ENCODE peak calls at places on chromosomes 7 and 10, in five cellular contexts. O is M059J; K is amygdala; B is stimulated activated CD4-positive, alpha-beta T cell treated with anti-CD3 and anti-CD28 coated beads, Interleukin-2, amount 100 ng/mL, for 24 hours; I is SW480. J is an unnamed sample.

GRCh38 chr7:2512179-2512644 is 7.4 kb upstream of the LFNG start:
- DNase-seq in O (no peak), K (no peak), B (no peak), I (no peak), J (no peak)

GRCh38 chr7:154842608-154843007 is 160.3 kb downstream of the PAXIP1 start:
- DNase-seq in O (peak; percentile 72), K (no peak), B (no peak), I (no peak), J (no peak)

GRCh38 chr10:99913831-99914235 is 95.9 kb downstream of the DNMBP start:
- DNase-seq in O (no peak), K (no peak), B (no peak), I (no peak), J (no peak)

GRCh38 chr10:59895629-59896116 is 10.7 kb downstream of the CCDC6 start:
- DNase-seq in O (no peak), K (no peak), B (no peak), I (no peak), J (no peak)

GRCh38 chr7:96045181-96045580 is 272.8 kb downstream of the DYNC1I1 start:
- DNase-seq in O (no peak), K (no peak), B (no peak), I (no peak), J (no peak)

GRCh38 chr10:80580811-80581468 is 43.2 kb downstream of the SH2D4B start:
- DNase-seq in O (no peak), K (no peak), B (no peak), I (no peak), J (no peak)

GRCh38 chr7:130226333-130226732 is 18.7 kb downstream of the SSMEM1 start:
- DNase-seq in O (no peak), K (no peak), B (no peak), I (no peak), J (no peak)

GRCh38 chr7:106070567-106071254 is 41.4 kb downstream of the SYPL1 start:
- DNase-seq in O (no peak), K (no peak), B (no peak), I (no peak), J (no peak)

GRCh38 chr7:29285861-29286260 is 91.3 kb downstream of the CHN2 start:
- DNase-seq in O (peak; percentile 17), K (no peak), B (no peak), I (peak; percentile 11), J (no peak)

GRCh38 chr7:30182186-30182585 is 47.4 kb downstream of the MTURN start:
- DNase-seq in O (no peak), K (no peak), B (no peak), I (no peak), J (no peak)

GRCh38 chr10:97025613-97026242 is 160.0 kb downstream of the SLIT1 start:
- DNase-seq in O (no peak), K (no peak), B (peak; percentile 68), I (peak; percentile 23), J (peak; percentile 67)

GRCh38 chr7:128035712-128036111 is 4.5 kb upstream of the LRRC4 start:
- DNase-seq in O (no peak), K (no peak), B (no peak), I (peak; percentile 9), J (no peak)

GRCh38 chr7:32501522-32501921 is 6.2 kb downstream of the AVL9 start:
- DNase-seq in O (peak; percentile 63), K (no peak), B (no peak), I (peak; percentile 67), J (no peak)

GRCh38 chr7:40571796-40572195 is 437.0 kb downstream of the SUGCT start:
- DNase-seq in O (peak; percentile 81), K (no peak), B (no peak), I (no peak), J (no peak)

GRCh38 chr10:794382-794956 is 105.0 kb upstream of the DIP2C start:
- DNase-seq in O (peak; percentile 24), K (no peak), B (no peak), I (no peak), J (no peak)

GRCh38 chr7:50347693-50348092 is 43.2 kb downstream of the IKZF1 start:
- DNase-seq in O (no peak), K (no peak), B (no peak), I (no peak), J (no peak)

GRCh38 chr7:116249969-116250553 is 39.7 kb downstream of the TES start:
- DNase-seq in O (peak; percentile 53), K (no peak), B (no peak), I (no peak), J (no peak)

GRCh38 chr7:47102442-47102841 is 479.5 kb downstream of the TNS3 start:
- DNase-seq in O (no peak), K (no peak), B (no peak), I (no peak), J (no peak)

GRCh38 chr10:36779238-36779846 is 346.1 kb upstream of the ANKRD30A start:
- DNase-seq in O (peak; percentile 54), K (peak; percentile 12), B (no peak), I (peak; percentile 50), J (peak; percentile 5)

GRCh38 chr10:70666960-70667798 is 5.1 kb upstream of the ADAMTS14 start:
- DNase-seq in O (peak; percentile 73), K (no peak), B (no peak), I (no peak), J (no peak)

GRCh38 chr7:114662002-114662677 is 247.5 kb downstream of the FOXP2 start:
- DNase-seq in O (no peak), K (no peak), B (no peak), I (no peak), J (no peak)

GRCh38 chr10:63133056-63133786 is at the start of gene NRBF2:
- DNase-seq in O (peak; percentile 98), K (peak; percentile 88), B (peak; percentile 97), I (peak; percentile 98), J (peak; percentile 87)

GRCh38 chr7:4667776-4668509 is 14.2 kb upstream of the FOXK1 start:
- DNase-seq in O (peak; percentile 71), K (no peak), B (no peak), I (no peak), J (no peak)

J was measured in hypothalamus.